ENCODE peak calls at places on chromosomes 5 and 9, in nine cellular contexts. W is chondrocyte, A is mammary epithelial cell, Y is fibroblast of pulmonary artery, I is tibial nerve, H is hepatocyte, V is A549, P is HCT116, X is lower leg skin. U is an unnamed sample.

GRCh38 chr9:92890761-92891160 is 12.9 kb upstream of the ZNF484 start:
- DNase-seq in V (no peak), X (no peak), I (no peak), H (no peak), P (no peak), A (no peak), W (no peak), Y (no peak), U (no peak)

GRCh38 chr5:133821889-133822288 is 146.5 kb downstream of the C5orf15 start:
- DNase-seq in P (no peak), X (no peak), W (no peak), V (no peak), H (no peak), I (no peak), Y (no peak), A (no peak), U (no peak)

GRCh38 chr9:131545786-131546335 is 538 bp downstream of the PRRT1B start:
- DNase-seq in X (no peak), I (no peak), A (no peak), H (no peak), V (peak), P (no peak), W (no peak), Y (no peak), U (no peak)

GRCh38 chr9:113187935-113188595 is 33.0 kb downstream of the FKBP15 start:
- DNase-seq in P (peak), X (peak), Y (peak), V (peak), A (peak), I (peak), W (no peak), H (peak), U (peak)

GRCh38 chr9:130590305-130590704 is 10.9 kb downstream of the FUBP3 start:
- DNase-seq in W (no peak), Y (no peak), I (no peak), A (no peak), P (no peak), V (no peak), H (no peak), X (no peak), U (no peak)

GRCh38 chr9:70422371-70423043 is 8.1 kb upstream of the KLF9 start:
- DNase-seq in P (no peak), V (no peak), W (no peak), X (no peak), H (no peak), Y (no peak), A (no peak), I (no peak), U (no peak)

GRCh38 chr9:87898151-87898550 is 15.5 kb downstream of the SPATA31E1 start:
- DNase-seq in Y (peak), X (no peak), I (no peak), V (no peak), W (no peak), P (no peak), H (no peak), A (peak), U (no peak)

GRCh38 chr9:88387035-88387732 is 1.1 kb upstream of the SPIN1 start:
- DNase-seq in H (peak), P (peak), A (peak), V (peak), X (peak), I (no peak), W (no peak), Y (peak), U (no peak)

GRCh38 chr5:124195416-124195815 is 551.0 kb downstream of the ZNF608 start:
- DNase-seq in A (peak), X (no peak), P (no peak), Y (no peak), V (no peak), W (no peak), I (no peak), H (no peak), U (no peak)

GRCh38 chr5:135887881-135888614 is 7.6 kb downstream of the IL9 start:
- DNase-seq in Y (peak), P (no peak), H (peak), W (no peak), A (no peak), I (no peak), X (no peak), V (peak), U (no peak)

GRCh38 chr9:133576591-133577462 is 32.4 kb downstream of the FAM163B start:
- DNase-seq in H (no peak), W (no peak), P (no peak), I (no peak), X (no peak), A (no peak), V (no peak), Y (peak), U (no peak)

GRCh38 chr5:95673076-95673475 is 9.7 kb downstream of the SPATA9 start:
- DNase-seq in I (no peak), W (no peak), Y (peak), H (peak), A (no peak), X (no peak), V (no peak), P (no peak), U (no peak)

GRCh38 chr9:133704711-133705181 is 33.4 kb downstream of the SARDH start:
- DNase-seq in W (peak), Y (no peak), P (no peak), I (no peak), A (no peak), X (no peak), V (no peak), H (no peak), U (no peak)

GRCh38 chr9:131233989-131234388 is 42.3 kb downstream of the FAM78A start:
- DNase-seq in V (no peak), A (no peak), W (no peak), I (no peak), P (no peak), Y (no peak), X (no peak), H (no peak), U (no peak)

GRCh38 chr5:169628891-169629290 is 8.2 kb upstream of the DOCK2 start:
- DNase-seq in I (no peak), P (no peak), H (no peak), X (no peak), W (no peak), Y (no peak), A (no peak), V (no peak), U (no peak)

GRCh38 chr5:14685757-14686156 is 21.2 kb downstream of the OTULIN start:
- DNase-seq in Y (peak), V (peak), W (no peak), H (peak), P (peak), A (peak), X (no peak), I (no peak), U (no peak)

GRCh38 chr5:641331-641765 is 29.2 kb downstream of the CEP72 start:
- DNase-seq in A (no peak), V (no peak), X (no peak), I (no peak), W (no peak), H (no peak), P (no peak), Y (no peak), U (no peak)

GRCh38 chr9:34510506-34511159 is 12.2 kb downstream of the ENHO start:
- DNase-seq in P (no peak), Y (no peak), H (no peak), I (no peak), A (no peak), X (no peak), W (no peak), V (no peak), U (no peak)

GRCh38 chr9:94867281-94867841 is 140.9 kb downstream of the AOPEP start:
- DNase-seq in A (peak), V (peak), H (peak), Y (peak), W (no peak), I (peak), X (no peak), P (peak), U (no peak)

GRCh38 chr5:54344653-54345052 is 34.3 kb upstream of the ARL15 start:
- DNase-seq in X (no peak), W (no peak), P (no peak), V (no peak), H (no peak), I (no peak), Y (no peak), A (no peak), U (no peak)

GRCh38 chr5:153543959-153544470 is 53.5 kb downstream of the GRIA1 start:
- DNase-seq in V (no peak), P (no peak), W (no peak), I (no peak), Y (no peak), A (no peak), X (no peak), H (no peak), U (no peak)

GRCh38 chr9:7536310-7536939 is 263.2 kb downstream of the DMAC1 start:
- DNase-seq in P (peak), A (peak), H (peak), W (no peak), Y (peak), X (no peak), I (no peak), V (peak), U (peak)

GRCh38 chr9:94971378-94972131 is 245.1 kb downstream of the AOPEP start:
- DNase-seq in X (no peak), P (no peak), Y (no peak), I (no peak), W (no peak), V (no peak), H (no peak), A (no peak), U (no peak)

GRCh38 chr5:40240111-40240510 is 439.6 kb upstream of the PTGER4 start:
- DNase-seq in H (no peak), W (no peak), I (no peak), V (no peak), X (no peak), P (no peak), Y (peak), A (peak), U (no peak)

GRCh38 chr9:126055386-126055785 is 271.2 kb upstream of the MVB12B start:
- DNase-seq in A (peak), X (no peak), H (no peak), I (no peak), P (no peak), Y (peak), W (no peak), V (no peak), U (no peak)

GRCh38 chr9:35649431-35650340 is 1.0 kb downstream of the SIT1 start:
- DNase-seq in Y (peak), P (no peak), A (no peak), X (no peak), I (no peak), W (no peak), V (no peak), H (no peak), U (no peak)

GRCh38 chr5:116137544-116138378 is 52.9 kb downstream of the COMMD10 start:
- DNase-seq in A (peak), I (no peak), H (peak), Y (peak), X (no peak), V (peak), W (no peak), P (peak), U (peak)

GRCh38 chr9:135468866-135469521 is 10.6 kb upstream of the PPP1R26 start:
- DNase-seq in A (no peak), X (no peak), V (no peak), P (peak), W (no peak), Y (peak), I (no peak), H (no peak), U (no peak)

GRCh38 chr5:94254214-94254613 is 364.2 kb downstream of the KIAA0825 start:
- DNase-seq in V (no peak), W (no peak), I (no peak), P (no peak), H (no peak), Y (peak), X (no peak), A (no peak), U (no peak)

GRCh38 chr5:123176938-123177275 is 87.9 kb downstream of the PRDM6 start:
- DNase-seq in Y (no peak), H (no peak), A (no peak), W (no peak), X (no peak), I (no peak), P (no peak), V (no peak), U (no peak)

GRCh38 chr5:178940569-178941360 is at the start of gene ZNF454:
- DNase-seq in H (no peak), Y (peak), I (peak), W (peak), X (peak), V (no peak), P (no peak), A (no peak), U (peak)

GRCh38 chr5:123874600-123875201 is 362.7 kb downstream of the CSNK1G3 start:
- DNase-seq in X (no peak), I (no peak), V (no peak), A (no peak), H (no peak), Y (peak), P (no peak), W (no peak), U (no peak)

GRCh38 chr5:161332343-161332742 is 214.2 kb downstream of the GABRB2 start:
- DNase-seq in I (no peak), Y (no peak), H (peak), X (no peak), V (no peak), A (no peak), P (no peak), W (no peak), U (no peak)

GRCh38 chr9:26131891-26132290 is 453.6 kb upstream of the TUSC1 start:
- DNase-seq in Y (peak), W (no peak), X (peak), A (no peak), V (no peak), I (no peak), H (no peak), P (no peak), U (no peak)

DNA sequence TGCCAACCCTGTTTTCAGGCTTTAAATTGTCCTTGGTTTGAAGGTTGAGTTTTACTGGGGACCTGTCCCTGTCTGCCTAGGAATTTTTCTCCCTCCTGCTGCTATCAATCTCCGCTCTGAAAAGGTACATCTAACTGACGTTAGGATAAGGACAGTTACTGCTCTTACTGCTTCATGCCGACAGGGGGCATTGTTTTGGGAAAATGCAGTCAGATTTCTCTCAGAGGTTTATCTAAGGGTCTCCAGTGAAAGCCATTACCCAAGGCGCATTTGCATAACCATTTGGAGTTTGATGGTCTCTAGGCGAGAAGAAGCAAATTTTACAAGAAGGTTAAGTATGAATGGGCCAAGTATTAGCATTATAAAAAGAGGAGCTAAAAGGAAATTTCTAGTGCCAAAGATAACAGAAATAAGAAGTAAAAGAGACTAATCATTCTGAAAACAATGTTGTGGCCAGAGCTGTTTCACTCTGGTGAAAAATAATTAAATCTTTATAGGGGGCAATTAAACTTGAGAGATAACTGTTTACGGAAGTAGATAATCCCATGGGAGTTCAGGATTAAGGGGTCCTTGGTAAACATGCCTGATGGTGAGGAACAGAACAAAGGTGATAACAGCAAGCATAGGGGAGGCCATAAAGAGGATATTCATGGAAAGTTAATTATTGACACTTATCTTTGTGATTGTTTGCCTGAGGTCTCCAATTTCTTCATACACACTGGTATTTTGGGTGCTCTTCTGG is 605.0 kb downstream of the MTRR start:
- DNase-seq in P (no peak), V (no peak), A (no peak), W (no peak), Y (no peak), H (no peak), I (no peak), X (no peak), U (no peak)
- TF ChIP-seq CTCF in P (no peak), V (no peak), A (no peak), W (peak), Y (peak), H (peak), I (no peak), X (no peak), U (peak)

GRCh38 chr5:75335952-75336624 is 932 bp upstream of the HMGCR start:
- DNase-seq in Y (peak), H (peak), W (no peak), A (peak), V (peak), I (no peak), X (no peak), P (peak), U (peak)

GRCh38 chr5:75330404-75330803 is 6.6 kb upstream of the HMGCR start:
- DNase-seq in X (no peak), P (no peak), W (no peak), A (no peak), V (no peak), H (no peak), I (no peak), Y (no peak), U (no peak)

GRCh38 chr5:75335486-75335885 is 1.5 kb upstream of the HMGCR start:
- DNase-seq in V (no peak), P (no peak), A (no peak), Y (no peak), X (no peak), W (no peak), I (no peak), H (no peak), U (no peak)

GRCh38 chr5:75336625-75337336 is at the start of gene HMGCR:
- DNase-seq in V (peak), W (peak), X (peak), A (peak), Y (peak), H (peak), I (peak), P (peak), U (peak)

GRCh38 chr5:75331095-75332090 is 5.6 kb upstream of the HMGCR start:
- DNase-seq in W (no peak), I (no peak), A (no peak), V (no peak), P (no peak), H (no peak), Y (no peak), X (no peak), U (no peak)
- TF ChIP-seq CTCF in W (no peak), I (no peak), A (peak), V (no peak), P (peak), H (no peak), Y (peak), X (no peak), U (no peak)

GRCh38 chr9:109411818-109412352 is 86.2 kb downstream of the PTPN3 start:
- DNase-seq in X (no peak), I (no peak), W (no peak), P (no peak), H (peak), V (peak), A (no peak), Y (peak), U (peak)
- TF ChIP-seq CTCF in X (no peak), I (peak), W (peak), P (peak), H (peak), V (peak), A (peak), Y (peak), U (peak)

GRCh38 chr5:113164016-113164415 is 187.4 kb downstream of the DCP2 start:
- DNase-seq in H (no peak), P (no peak), A (no peak), X (no peak), V (no peak), W (no peak), Y (no peak), I (no peak), U (no peak)
- TF ChIP-seq CTCF in H (no peak), P (no peak), A (no peak), X (no peak), V (no peak), W (no peak), Y (no peak), I (no peak), U (no peak)

GRCh38 chr5:32487008-32487407 is 42.5 kb upstream of the ZFR start:
- DNase-seq in H (no peak), A (no peak), Y (no peak), P (no peak), I (no peak), W (no peak), V (no peak), X (no peak), U (no peak)

GRCh38 chr5:32490972-32491557 is 46.5 kb upstream of the ZFR start:
- DNase-seq in X (no peak), Y (no peak), I (no peak), H (no peak), W (no peak), A (no peak), V (no peak), P (no peak), U (no peak)

GRCh38 chr5:32494827-32495226 is 50.3 kb upstream of the ZFR start:
- DNase-seq in X (no peak), V (no peak), P (no peak), A (no peak), W (no peak), I (no peak), H (no peak), Y (no peak), U (no peak)

GRCh38 chr5:32487424-32487823 is 42.9 kb upstream of the ZFR start:
- DNase-seq in H (no peak), A (no peak), V (no peak), X (no peak), Y (no peak), P (no peak), I (no peak), W (no peak), U (no peak)

DNA sequence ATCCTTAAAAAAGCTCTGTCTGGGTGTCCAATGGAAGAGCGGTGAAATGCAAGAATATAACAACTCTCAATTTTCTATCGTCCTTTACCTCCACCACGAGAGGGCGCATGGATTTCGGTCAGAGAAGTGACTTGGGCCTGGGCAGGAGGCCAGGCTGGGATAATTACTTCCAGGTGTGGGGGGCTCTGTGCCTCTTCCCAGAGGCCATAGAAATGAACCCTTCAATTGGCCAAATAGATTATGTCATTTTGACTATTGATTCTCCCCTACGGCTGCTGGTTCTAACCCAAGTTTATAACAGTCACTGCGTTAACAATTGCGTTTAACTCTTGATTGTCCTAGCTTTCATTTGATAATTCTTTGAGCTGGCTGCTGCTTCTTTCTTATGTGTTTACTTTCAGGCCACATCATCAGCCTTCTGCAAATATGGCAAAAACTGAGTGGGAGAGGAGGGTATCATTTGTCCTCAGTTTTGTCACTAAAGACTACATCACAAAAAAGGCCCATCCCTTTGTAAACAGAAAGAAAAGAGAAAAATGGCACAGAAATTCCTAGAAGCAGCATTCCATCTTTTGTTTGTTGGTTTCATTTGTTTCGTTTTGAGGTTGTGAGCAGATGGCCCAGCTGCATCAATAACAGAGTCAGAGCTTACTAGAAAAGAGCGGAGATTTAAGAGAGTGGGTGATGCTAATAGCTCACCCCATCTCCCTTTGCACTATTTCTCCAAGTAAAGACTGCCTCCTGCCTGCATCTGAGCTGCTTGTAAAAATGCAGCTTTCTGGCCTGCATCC is 45.4 kb upstream of the ZFR start:
- DNase-seq in Y (peak), A (peak), W (no peak), H (peak), I (peak), X (peak), P (peak), V (peak), U (peak)
- TF ChIP-seq CTCF in Y (peak), A (peak), W (peak), H (peak), I (peak), X (no peak), P (peak), V (peak), U (peak)

GRCh38 chr5:38404667-38405276 is 146.4 kb downstream of the EGFLAM start:
- DNase-seq in X (no peak), W (no peak), P (peak), I (no peak), A (peak), Y (no peak), V (no peak), H (peak), U (no peak)
- TF ChIP-seq CTCF in X (no peak), W (peak), P (peak), I (no peak), A (peak), Y (peak), V (no peak), H (peak), U (no peak)

GRCh38 chr9:1096155-1096964 is 46.2 kb downstream of the DMRT2 start:
- DNase-seq in V (no peak), I (no peak), A (no peak), X (no peak), Y (no peak), P (no peak), W (no peak), H (no peak), U (no peak)

GRCh38 chr9:1100192-1100591 is 50.0 kb downstream of the DMRT2 start:
- DNase-seq in W (no peak), Y (no peak), A (no peak), V (no peak), P (no peak), I (no peak), X (no peak), H (no peak), U (no peak)

GRCh38 chr9:1098551-1098950 is 48.4 kb downstream of the DMRT2 start:
- DNase-seq in H (no peak), P (no peak), A (no peak), V (no peak), I (no peak), W (no peak), Y (no peak), X (peak), U (no peak)

GRCh38 chr9:1102010-1102712 is 52.0 kb downstream of the DMRT2 start:
- DNase-seq in I (no peak), P (no peak), Y (no peak), W (no peak), X (no peak), V (no peak), A (no peak), H (no peak), U (no peak)

GRCh38 chr9:1100945-1101344 is 50.8 kb downstream of the DMRT2 start:
- DNase-seq in I (no peak), X (no peak), P (no peak), Y (peak), W (no peak), A (peak), V (no peak), H (no peak), U (no peak)
- TF ChIP-seq CTCF in I (peak), X (no peak), P (peak), Y (peak), W (peak), A (no peak), V (peak), H (no peak), U (peak)